ENCODE peak calls at places on chromosome 11, in nine cellular contexts. T is NB4, N is upper lobe of right lung, C is fibroblast of the aortic adventitia, Q is fibroblast of villous mesenchyme, F is Peyer's patch, M is Calu3, A is endothelial cell, G is HFFc6. O is an unnamed sample.

GRCh38 chr11:65211293-65212105 is 29.8 kb downstream of the CAPN1 start:
- DNase-seq in T (no peak), N (no peak), C (no peak), Q (peak), F (no peak), M (no peak), A (no peak), G (no peak), O (no peak)

GRCh38 chr11:113884361-113884836 is 9.0 kb upstream of the USP28 start:
- DNase-seq in T (no peak), N (no peak), C (peak), Q (peak), F (no peak), M (no peak), A (no peak), G (no peak), O (no peak)

GRCh38 chr11:6568191-6568918 is 35.1 kb downstream of the RRP8 start:
- DNase-seq in T (peak), N (no peak), C (peak), Q (peak), F (no peak), M (no peak), A (no peak), G (peak), O (peak)

GRCh38 chr11:130720232-130720787 is 196.0 kb downstream of the SNX19 start:
- DNase-seq in T (no peak), N (no peak), C (no peak), Q (no peak), F (no peak), M (no peak), A (no peak), G (no peak), O (no peak)

GRCh38 chr11:94149435-94149834 is 20.8 kb downstream of the PANX1 start:
- DNase-seq in T (no peak), N (no peak), C (peak), Q (peak), F (no peak), M (no peak), A (no peak), G (peak), O (peak)

GRCh38 chr11:86228967-86229330 is 15.6 kb upstream of the EED start:
- DNase-seq in T (no peak), N (no peak), C (no peak), Q (no peak), F (no peak), M (no peak), A (no peak), G (no peak), O (no peak)

GRCh38 chr11:11085580-11085979 is 227.7 kb upstream of the ZBED5 start:
- DNase-seq in T (no peak), N (no peak), C (no peak), Q (no peak), F (no peak), M (no peak), A (no peak), G (no peak), O (no peak)

GRCh38 chr11:76424379-76424778 is 20.4 kb upstream of the EMSY start:
- DNase-seq in T (no peak), N (no peak), C (no peak), Q (no peak), F (no peak), M (no peak), A (no peak), G (no peak), O (no peak)

GRCh38 chr11:104390696-104391095 is 226.7 kb upstream of the PDGFD start:
- DNase-seq in T (no peak), N (no peak), C (peak), Q (no peak), F (no peak), M (no peak), A (no peak), G (no peak), O (peak)

GRCh38 chr11:121687961-121688566 is 235.3 kb upstream of the SORL1-AS1 start:
- DNase-seq in T (no peak), N (no peak), C (peak), Q (peak), F (no peak), M (no peak), A (no peak), G (no peak), O (peak)

GRCh38 chr11:125069796-125070195 is 6.7 kb downstream of the SLC37A2 start:
- DNase-seq in T (peak), N (peak), C (no peak), Q (peak), F (no peak), M (no peak), A (no peak), G (no peak), O (no peak)

GRCh38 chr11:111932605-111932938 is 4.6 kb upstream of the DIXDC1 start:
- DNase-seq in T (no peak), N (no peak), C (no peak), Q (no peak), F (no peak), M (no peak), A (no peak), G (no peak), O (no peak)

GRCh38 chr11:6393989-6394670 is 3.9 kb downstream of the SMPD1 start:
- DNase-seq in T (no peak), N (no peak), C (no peak), Q (no peak), F (no peak), M (no peak), A (no peak), G (no peak), O (no peak)

GRCh38 chr11:99739464-99740089 is 718.8 kb downstream of the CNTN5 start:
- DNase-seq in T (peak), N (no peak), C (peak), Q (peak), F (no peak), M (peak), A (peak), G (no peak), O (peak)

GRCh38 chr11:123760894-123761293 is 6.6 kb upstream of the OR6X1 start:
- DNase-seq in T (no peak), N (no peak), C (no peak), Q (no peak), F (no peak), M (no peak), A (no peak), G (no peak), O (no peak)

GRCh38 chr11:123762422-123762821 is 8.1 kb upstream of the OR6X1 start:
- DNase-seq in T (no peak), N (no peak), C (no peak), Q (no peak), F (no peak), M (no peak), A (no peak), G (no peak), O (no peak)

GRCh38 chr11:123770712-123771111 is 16.4 kb upstream of the OR6X1 start:
- DNase-seq in T (no peak), N (no peak), C (no peak), Q (no peak), F (no peak), M (no peak), A (no peak), G (no peak), O (no peak)

DNA sequence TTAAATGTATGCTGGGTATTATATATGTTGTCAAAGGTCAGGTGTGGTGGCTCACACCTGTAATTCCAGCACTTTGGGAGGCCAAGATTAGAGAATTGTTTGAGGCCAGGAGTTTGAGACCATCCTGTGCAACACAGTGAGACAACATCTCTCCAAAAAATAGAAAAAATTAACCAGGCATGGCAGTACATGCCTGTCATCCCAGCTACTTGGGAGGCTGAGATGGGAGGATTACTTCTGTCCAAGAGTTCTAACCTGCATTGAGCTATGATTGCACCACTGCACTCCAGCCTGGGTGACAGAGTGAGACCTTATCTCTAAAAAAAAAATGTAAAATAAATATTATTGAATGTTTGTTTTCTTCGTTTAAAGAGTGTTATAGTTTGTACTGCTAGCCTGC is 11.3 kb upstream of the OR6X1 start:
- DNase-seq in T (no peak), N (no peak), C (no peak), Q (no peak), F (no peak), M (no peak), A (no peak), G (no peak), O (no peak)
- TF ChIP-seq CTCF in T (no peak), N (no peak), C (no peak), Q (no peak), F (no peak), M (no peak), A (no peak), G (no peak), O (no peak)

DNA sequence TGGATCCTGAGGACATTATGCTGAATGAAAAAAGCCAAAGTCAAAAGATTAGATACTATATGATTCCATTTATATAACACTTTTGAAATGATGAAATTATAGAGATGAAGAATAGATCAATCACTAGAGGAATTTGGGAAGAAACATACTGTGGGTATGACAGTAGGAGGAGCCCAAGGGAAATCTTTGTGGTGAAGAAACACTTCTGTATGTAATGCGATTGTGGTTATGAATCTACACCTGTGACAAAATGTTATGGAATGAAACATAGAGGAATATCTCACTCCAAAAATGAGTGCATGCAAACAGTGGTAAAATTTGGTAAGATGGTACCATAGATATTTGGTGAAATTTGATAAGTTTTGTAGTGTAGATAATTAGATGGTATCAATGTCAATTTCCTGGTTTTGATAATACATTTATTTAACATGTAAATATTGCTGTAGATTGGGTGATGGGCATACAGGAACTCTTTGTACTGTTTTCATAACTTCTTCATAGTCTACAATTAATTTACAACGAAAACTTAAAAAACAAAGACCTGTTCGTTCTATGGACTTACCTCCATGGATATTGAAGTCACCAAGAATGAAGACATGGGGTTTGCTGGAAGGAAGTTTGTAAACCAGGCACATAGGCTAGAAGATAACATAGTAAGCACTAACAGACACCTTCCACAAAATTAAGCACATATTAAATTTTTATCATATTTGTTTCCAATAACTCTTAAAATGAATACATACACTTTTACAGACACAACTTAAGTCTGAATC is 11.5 kb downstream of the MRGPRX1 start:
- DNase-seq in T (no peak), N (no peak), C (no peak), Q (no peak), F (no peak), M (no peak), A (no peak), G (no peak), O (no peak)
- TF ChIP-seq CTCF in T (no peak), N (no peak), C (no peak), Q (no peak), F (no peak), M (no peak), A (no peak), G (no peak), O (no peak)

GRCh38 chr11:35458846-35459245 is 39.5 kb upstream of the SLC1A2 start:
- DNase-seq in T (no peak), N (no peak), C (no peak), Q (peak), F (no peak), M (no peak), A (no peak), G (no peak), O (peak)

GRCh38 chr11:35466058-35466457 is 46.7 kb upstream of the SLC1A2 start:
- DNase-seq in T (no peak), N (no peak), C (no peak), Q (no peak), F (no peak), M (no peak), A (no peak), G (no peak), O (no peak)

GRCh38 chr11:35461917-35462316 is 42.6 kb upstream of the SLC1A2 start:
- DNase-seq in T (no peak), N (no peak), C (no peak), Q (no peak), F (no peak), M (no peak), A (no peak), G (no peak), O (no peak)

GRCh38 chr11:35463211-35463810 is 44.0 kb upstream of the SLC1A2 start:
- DNase-seq in T (no peak), N (no peak), C (no peak), Q (no peak), F (no peak), M (no peak), A (no peak), G (no peak), O (no peak)

GRCh38 chr11:35464308-35464707 is 45.0 kb upstream of the SLC1A2 start:
- DNase-seq in T (no peak), N (no peak), C (peak), Q (no peak), F (no peak), M (no peak), A (peak), G (no peak), O (no peak)
- TF ChIP-seq CTCF in T (no peak), N (no peak), C (peak), Q (peak), F (no peak), M (no peak), A (no peak), G (peak), O (peak)

DNA sequence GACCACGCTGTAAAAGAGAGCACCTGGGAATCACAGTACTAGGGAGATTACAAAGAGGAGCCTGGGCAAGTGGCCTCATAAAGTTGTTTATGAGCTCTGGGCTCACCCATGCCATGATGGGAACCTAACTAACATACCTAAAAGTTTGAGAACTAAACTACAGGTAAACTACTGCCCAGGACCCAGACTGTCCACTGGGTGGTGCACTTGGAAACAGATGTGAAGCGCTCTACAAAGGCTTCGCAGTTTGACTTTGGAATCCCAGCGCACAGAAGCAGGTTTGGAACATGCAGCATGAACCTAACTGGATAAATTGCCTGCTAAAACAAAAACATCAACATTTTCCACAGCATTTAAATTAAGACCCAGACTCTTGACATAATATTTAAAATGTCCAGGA is 418.6 kb downstream of the FAM181B start:
- DNase-seq in T (peak), N (no peak), C (no peak), Q (no peak), F (no peak), M (no peak), A (peak), G (no peak), O (no peak)
- TF ChIP-seq CTCF in T (peak), N (peak), C (no peak), Q (peak), F (no peak), M (no peak), A (peak), G (no peak), O (peak)

GRCh38 chr11:47099918-47100315 is 76.8 kb downstream of the ARFGAP2 start:
- DNase-seq in T (no peak), N (no peak), C (no peak), Q (no peak), F (no peak), M (no peak), A (no peak), G (no peak), O (no peak)

GRCh38 chr11:47104337-47104950 is 72.2 kb downstream of the ARFGAP2 start:
- DNase-seq in T (no peak), N (no peak), C (peak), Q (no peak), F (no peak), M (no peak), A (no peak), G (peak), O (peak)

GRCh38 chr11:47099213-47099917 is 77.3 kb downstream of the ARFGAP2 start:
- DNase-seq in T (no peak), N (no peak), C (peak), Q (peak), F (no peak), M (peak), A (no peak), G (no peak), O (no peak)

GRCh38 chr11:47105541-47105940 is 71.1 kb downstream of the ARFGAP2 start:
- DNase-seq in T (no peak), N (no peak), C (no peak), Q (no peak), F (no peak), M (no peak), A (no peak), G (no peak), O (no peak)

DNA sequence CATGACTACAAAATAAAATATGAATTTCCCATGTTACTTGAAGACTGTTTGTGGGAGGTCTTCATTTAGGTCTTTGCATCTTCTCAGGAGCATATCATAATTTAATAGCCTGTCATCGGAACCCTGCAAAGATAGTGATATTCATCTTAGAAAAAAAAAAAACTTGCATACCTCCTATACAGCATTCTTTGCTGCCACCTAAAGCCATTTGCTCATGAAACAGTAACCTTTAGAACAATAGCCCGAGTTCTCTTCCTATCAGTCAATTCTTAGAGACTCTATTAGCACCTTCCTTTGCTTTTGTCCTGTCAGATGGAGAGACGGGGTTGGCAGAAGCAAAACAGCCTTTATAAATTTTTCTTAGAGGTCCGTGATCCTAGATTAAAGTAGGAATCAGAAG is 75.2 kb downstream of the ARFGAP2 start:
- DNase-seq in T (no peak), N (no peak), C (no peak), Q (no peak), F (no peak), M (no peak), A (no peak), G (no peak), O (no peak)
- TF ChIP-seq CTCF in T (no peak), N (no peak), C (no peak), Q (no peak), F (no peak), M (no peak), A (no peak), G (no peak), O (no peak)

DNA sequence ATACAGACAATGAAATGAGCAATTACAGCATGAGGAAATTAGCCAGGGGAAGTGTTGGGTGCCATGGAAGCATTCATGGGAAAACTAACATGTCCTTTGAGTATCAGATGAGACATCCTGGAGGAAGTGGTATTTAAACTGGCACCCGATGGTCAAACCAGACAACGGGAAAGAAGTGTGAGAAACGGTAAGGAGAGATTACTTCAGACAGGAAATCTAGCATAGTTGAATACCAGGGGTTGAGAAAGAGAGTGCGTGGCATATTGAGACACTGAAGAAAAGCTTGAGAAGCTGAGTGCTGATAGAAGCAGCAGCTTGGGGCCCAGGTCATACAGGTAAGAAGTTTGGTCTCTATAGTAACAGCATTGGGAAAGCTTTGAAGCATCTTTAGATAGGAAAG is 175.3 kb downstream of the C11orf87 start:
- DNase-seq in T (no peak), N (no peak), C (no peak), Q (no peak), F (no peak), M (no peak), A (no peak), G (no peak), O (no peak)
- TF ChIP-seq CTCF in T (no peak), N (no peak), C (no peak), Q (no peak), F (no peak), M (no peak), A (no peak), G (no peak), O (no peak)

GRCh38 chr11:725624-726202 is 19.7 kb downstream of the EPS8L2 start:
- DNase-seq in T (no peak), N (peak), C (no peak), Q (no peak), F (peak), M (no peak), A (no peak), G (no peak), O (no peak)

GRCh38 chr11:727859-728748 is 19.2 kb upstream of the TALDO1 start:
- DNase-seq in T (peak), N (peak), C (peak), Q (peak), F (peak), M (peak), A (peak), G (peak), O (peak)

GRCh38 chr11:727281-727701 is 20.0 kb upstream of the TALDO1 start:
- DNase-seq in T (no peak), N (no peak), C (no peak), Q (no peak), F (no peak), M (no peak), A (no peak), G (no peak), O (no peak)

GRCh38 chr11:724733-725386 is 18.8 kb downstream of the EPS8L2 start:
- DNase-seq in T (no peak), N (no peak), C (no peak), Q (no peak), F (no peak), M (no peak), A (no peak), G (no peak), O (no peak)

GRCh38 chr11:726278-726915 is 20.4 kb downstream of the EPS8L2 start:
- DNase-seq in T (no peak), N (peak), C (peak), Q (peak), F (peak), M (no peak), A (no peak), G (no peak), O (no peak)
- TF ChIP-seq CTCF in T (no peak), N (no peak), C (no peak), Q (no peak), F (no peak), M (no peak), A (no peak), G (no peak), O (no peak)

DNA sequence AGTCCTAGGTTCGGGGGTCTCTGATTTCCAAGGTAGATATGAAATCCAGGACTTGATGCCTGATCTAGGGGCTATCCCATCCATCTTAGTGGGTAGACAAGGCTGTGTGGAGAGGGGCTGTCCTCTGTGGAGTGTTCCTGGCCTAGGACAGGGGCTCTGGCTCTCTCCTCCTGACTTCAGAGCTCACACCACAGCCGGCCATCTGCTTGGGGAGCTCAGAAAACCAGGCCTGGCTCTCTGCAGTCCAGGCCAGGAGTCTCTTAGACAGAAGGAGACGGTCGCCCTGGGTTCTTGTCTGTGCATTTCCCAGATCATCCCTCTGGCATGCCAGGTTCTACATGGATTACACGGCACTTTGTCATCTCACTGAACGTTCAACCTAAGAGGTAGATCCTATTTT is 17.9 kb downstream of the TUB start:
- DNase-seq in T (no peak), N (no peak), C (no peak), Q (no peak), F (no peak), M (no peak), A (no peak), G (peak), O (no peak)
- TF ChIP-seq CTCF in T (no peak), N (no peak), C (no peak), Q (no peak), F (no peak), M (no peak), A (no peak), G (no peak), O (no peak)